ENCODE peak calls at places on chromosomes 2 and 18, in ten cellular contexts. T, K, Z, H, X, E, R, Q, I and N are unnamed samples.

GRCh38 chr2:211737282-211737681 is 801.3 kb downstream of the ERBB4 start:
- DNase-seq in T (no peak), K (no peak), Z (no peak), H (no peak), X (no peak), E (no peak), R (no peak), Q (no peak), I (no peak), N (no peak)

GRCh38 chr2:179410552-179411356 is 146.1 kb upstream of the SESTD1 start:
- DNase-seq in T (peak; percentile 51), K (peak; percentile 40), Z (peak; percentile 67), H (no peak), X (no peak), E (peak; percentile 51), R (peak; percentile 16), Q (no peak), I (peak; percentile 31), N (peak; percentile 26)

GRCh38 chr18:46630160-46630559 is 26.9 kb downstream of the LOXHD1 start:
- DNase-seq in T (peak; percentile 20), K (peak; percentile 31), Z (no peak), H (no peak), X (peak; percentile 1), E (no peak), R (no peak), Q (no peak), I (no peak), N (no peak)

GRCh38 chr2:140551291-140551690 is 1579.5 kb downstream of the LRP1B start:
- DNase-seq in T (no peak), K (no peak), Z (no peak), H (no peak), X (no peak), E (no peak), R (no peak), Q (no peak), I (no peak), N (no peak)

GRCh38 chr2:121804340-121804739 is 48.9 kb downstream of the TSN start:
- DNase-seq in T (no peak), K (peak; percentile 94), Z (no peak), H (no peak), X (peak; percentile 45), E (no peak), R (no peak), Q (no peak), I (no peak), N (no peak)

GRCh38 chr2:12478151-12479041 is 238.3 kb upstream of the TRIB2 start:
- DNase-seq in T (no peak), K (no peak), Z (no peak), H (no peak), X (no peak), E (no peak), R (no peak), Q (no peak), I (no peak), N (no peak)

GRCh38 chr2:156445311-156446218 is 9.4 kb downstream of the GPD2 start:
- DNase-seq in T (no peak), K (no peak), Z (no peak), H (no peak), X (no peak), E (no peak), R (no peak), Q (no peak), I (no peak), N (no peak)

GRCh38 chr2:223856584-223856983 is 19.2 kb upstream of the AP1S3 start:
- DNase-seq in T (no peak), K (peak; percentile 36), Z (no peak), H (no peak), X (no peak), E (no peak), R (no peak), Q (no peak), I (no peak), N (no peak)

GRCh38 chr2:7725132-7725849 is 808.1 kb downstream of the RNF144A start:
- DNase-seq in T (no peak), K (no peak), Z (no peak), H (no peak), X (peak; percentile 73), E (no peak), R (no peak), Q (no peak), I (no peak), N (no peak)
- TF ChIP-seq CTCF in T (no peak), K (no peak), Z (no peak), H (no peak), X (no peak), E (no peak), R (no peak), Q (no peak), I (no peak), N (no peak)

GRCh38 chr2:106584304-106584954 is 97.3 kb downstream of the CD8B2 start:
- DNase-seq in T (peak; percentile 58), K (no peak), Z (no peak), H (no peak), X (no peak), E (no peak), R (no peak), Q (no peak), I (no peak), N (no peak)
- H3K4me3 ChIP-seq in T (peak overlapping the region; percentile 3), K (no peak overlapping the region), Z (no peak overlapping the region), H (no peak overlapping the region), X (no peak overlapping the region), E (no peak overlapping the region), R (no peak overlapping the region), Q (no peak overlapping the region), I (no peak overlapping the region), N (no peak overlapping the region)

GRCh38 chr2:239949079-239949478 is 76.1 kb downstream of the NDUFA10 start:
- DNase-seq in T (no peak), K (no peak), Z (peak; percentile 44), H (peak; percentile 24), X (no peak), E (no peak), R (no peak), Q (no peak), I (no peak), N (no peak)

GRCh38 chr2:239948100-239948881 is 76.9 kb downstream of the NDUFA10 start:
- DNase-seq in T (no peak), K (no peak), Z (peak; percentile 36), H (peak; percentile 52), X (no peak), E (peak; percentile 15), R (no peak), Q (no peak), I (no peak), N (no peak)

GRCh38 chr2:239946570-239947311 is 78.4 kb downstream of the NDUFA10 start:
- DNase-seq in T (no peak), K (no peak), Z (peak; percentile 53), H (peak; percentile 46), X (no peak), E (no peak), R (no peak), Q (no peak), I (no peak), N (no peak)

GRCh38 chr2:239945751-239946569 is 79.2 kb downstream of the NDUFA10 start:
- DNase-seq in T (no peak), K (no peak), Z (peak; percentile 52), H (peak; percentile 46), X (no peak), E (peak; percentile 15), R (no peak), Q (no peak), I (no peak), N (no peak)

DNA sequence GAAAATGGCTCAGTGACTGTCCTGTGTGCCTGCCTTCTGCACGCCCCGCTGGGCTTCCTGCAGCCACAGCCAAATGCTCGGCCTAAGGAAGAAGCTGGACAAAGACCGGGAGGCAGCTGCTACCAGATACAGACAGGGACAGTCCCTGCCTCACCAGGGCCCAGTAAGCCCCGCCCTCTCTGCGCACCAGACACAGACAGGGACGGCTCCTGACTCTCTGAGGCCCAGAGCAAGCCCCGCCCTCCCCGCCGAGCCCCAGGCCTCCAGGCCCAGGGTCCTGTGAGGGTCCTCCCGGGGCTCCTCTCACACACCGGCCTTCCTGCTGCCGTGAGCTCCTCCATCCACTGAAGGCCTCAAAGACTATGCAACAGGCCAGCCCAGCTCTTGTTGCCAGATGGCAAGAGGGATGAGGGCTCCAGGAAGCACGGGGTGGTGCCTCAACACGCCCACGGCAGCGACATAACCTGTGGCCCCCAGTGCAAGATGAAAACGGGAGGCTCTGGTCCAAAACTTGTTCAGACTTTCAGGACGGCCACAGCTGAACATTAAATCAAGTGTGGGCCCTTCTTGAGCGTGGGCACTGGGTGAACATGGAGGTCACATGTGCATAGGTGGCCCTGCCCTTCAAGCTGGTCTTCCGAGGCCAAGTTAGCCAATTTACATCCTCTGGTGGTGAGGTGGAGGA is 77.6 kb downstream of the NDUFA10 start:
- DNase-seq in T (no peak), K (no peak), Z (peak; percentile 54), H (peak; percentile 52), X (no peak), E (peak; percentile 21), R (no peak), Q (no peak), I (no peak), N (no peak)
- TF ChIP-seq POLR2AphosphoS5 in T (no peak), K (no peak), Z (no peak), H (no peak), X (no peak), E (no peak), R (no peak), Q (no peak), I (no peak), N (no peak)

DNA sequence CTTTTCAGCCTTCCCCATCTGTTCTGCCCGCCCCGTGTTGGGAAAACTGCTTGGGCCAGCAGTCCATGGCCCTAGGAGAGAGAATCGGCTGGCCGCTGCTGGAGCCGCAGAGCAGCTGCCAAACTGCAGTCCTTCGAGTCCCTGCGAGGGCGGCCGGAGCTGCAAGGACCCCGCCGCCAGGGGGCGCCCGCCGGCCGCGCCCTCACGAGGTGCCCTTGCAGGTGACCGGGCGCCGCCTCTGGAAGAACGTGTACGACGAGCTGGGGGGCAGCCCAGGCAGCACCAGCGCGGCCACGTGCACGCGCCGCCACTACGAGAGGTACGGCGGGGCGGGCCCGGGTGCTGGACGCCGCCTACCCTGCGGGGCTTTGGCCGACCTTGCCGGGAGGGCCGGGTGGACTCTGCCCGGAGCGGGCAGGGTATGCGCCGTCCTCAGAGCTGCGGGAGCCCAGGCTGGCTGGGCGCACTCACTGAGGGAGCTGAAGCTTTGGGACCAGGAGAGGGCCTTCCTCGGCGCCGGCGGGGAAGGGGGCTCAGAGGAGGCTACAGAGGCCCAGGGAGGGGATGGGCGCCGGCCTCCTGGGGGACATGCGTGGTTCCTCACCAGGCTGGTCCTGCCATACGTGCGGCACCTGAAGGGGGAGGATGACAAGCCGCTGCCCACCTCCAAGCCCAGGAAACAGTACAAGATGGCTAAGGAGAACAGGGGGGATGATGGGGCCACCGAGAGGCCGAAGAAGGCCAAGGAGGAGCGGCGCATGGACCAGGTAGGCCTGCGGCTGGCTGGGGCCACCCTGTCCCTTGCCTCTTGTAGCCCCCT is 13.6 kb downstream of the ARID5A start:
- DNase-seq in T (peak; percentile 96), K (no peak), Z (peak; percentile 59), H (peak; percentile 55), X (no peak), E (peak; percentile 86), R (no peak), Q (no peak), I (peak; percentile 81), N (no peak)
- TF ChIP-seq CTCF in T (peak; percentile 98), K (no peak), Z (peak; percentile 31), H (no peak), X (no peak), E (peak; percentile 71), R (peak; percentile 56), Q (peak; percentile 96), I (peak; percentile 90), N (no peak)